ENCODE peak calls at places on chromosomes 3 and 15, in seven cellular contexts. B, E, Y, D, H, F and K are unnamed samples.

GRCh38 chr3:108089544-108089943 is 1.3 kb downstream of the CD47 start:
- DNase-seq in B (no peak), E (no peak), Y (no peak), D (no peak), H (peak; percentile 48), F (no peak), K (no peak)

GRCh38 chr3:135758961-135759360 is 206.6 kb upstream of the PPP2R3A start:
- DNase-seq in B (no peak), E (no peak), Y (no peak), D (no peak), H (no peak), F (no peak), K (no peak)

GRCh38 chr15:83853232-83853631 is 199.3 kb downstream of the ADAMTSL3 start:
- DNase-seq in B (no peak), E (no peak), Y (no peak), D (no peak), H (no peak), F (no peak), K (no peak)

GRCh38 chr3:86867990-86868389 is 123.0 kb downstream of the VGLL3 start:
- DNase-seq in B (no peak), E (no peak), Y (no peak), D (no peak), H (no peak), F (no peak), K (no peak)

GRCh38 chr3:31106912-31107311 is 212.5 kb upstream of the GADL1 start:
- DNase-seq in B (no peak), E (no peak), Y (no peak), D (no peak), H (no peak), F (no peak), K (no peak)

GRCh38 chr15:27692438-27692837 is 406.7 kb downstream of the OCA2 start:
- DNase-seq in B (no peak), E (no peak), Y (no peak), D (no peak), H (no peak), F (no peak), K (no peak)

GRCh38 chr3:15279671-15280402 is 52.5 kb downstream of the SH3BP5 start:
- DNase-seq in B (no peak), E (no peak), Y (no peak), D (no peak), H (no peak), F (no peak), K (no peak)

GRCh38 chr3:125322166-125322565 is 53.0 kb downstream of the ZNF148 start:
- DNase-seq in B (no peak), E (no peak), Y (no peak), D (peak; percentile 30), H (peak; percentile 96), F (no peak), K (peak; percentile 67)

GRCh38 chr3:123423026-123423425 is 25.9 kb downstream of the ADCY5 start:
- DNase-seq in B (peak; percentile 63), E (no peak), Y (no peak), D (no peak), H (peak; percentile 20), F (no peak), K (no peak)

GRCh38 chr3:188926141-188926540 is 245.6 kb upstream of the TPRG1 start:
- DNase-seq in B (no peak), E (no peak), Y (no peak), D (no peak), H (peak; percentile 29), F (no peak), K (no peak)

GRCh38 chr3:82978368-82978767 is 1216.9 kb upstream of the GBE1 start:
- DNase-seq in B (no peak), E (no peak), Y (no peak), D (no peak), H (no peak), F (no peak), K (no peak)

GRCh38 chr15:68603951-68604350 is 25.2 kb downstream of the CORO2B start:
- DNase-seq in B (no peak), E (no peak), Y (no peak), D (no peak), H (no peak), F (no peak), K (no peak)

GRCh38 chr15:65056868-65057548 is 10.8 kb downstream of the RASL12 start:
- DNase-seq in B (no peak), E (no peak), Y (no peak), D (peak; percentile 25), H (peak; percentile 93), F (no peak), K (peak; percentile 53)

GRCh38 chr15:73677146-73677607 is 7.0 kb upstream of the CD276 start:
- DNase-seq in B (peak; percentile 54), E (peak; percentile 86), Y (no peak), D (peak; percentile 49), H (peak; percentile 59), F (peak; percentile 29), K (peak; percentile 55)

GRCh38 chr15:78987891-78988360 is 43.1 kb upstream of the CTSH start:
- DNase-seq in B (no peak), E (no peak), Y (no peak), D (no peak), H (no peak), F (no peak), K (no peak)

GRCh38 chr3:123444023-123444422 is 4.9 kb downstream of the ADCY5 start:
- DNase-seq in B (no peak), E (no peak), Y (no peak), D (no peak), H (peak; percentile 22), F (no peak), K (no peak)

GRCh38 chr3:103410231-103410630 is 975.4 kb downstream of the ZPLD1 start:
- DNase-seq in B (no peak), E (no peak), Y (no peak), D (no peak), H (no peak), F (no peak), K (no peak)

GRCh38 chr3:193853511-193854219 is 260.7 kb downstream of the OPA1 start:
- DNase-seq in B (no peak), E (no peak), Y (no peak), D (no peak), H (no peak), F (no peak), K (no peak)

GRCh38 chr3:39132096-39133092 is 21.0 kb downstream of the CSRNP1 start:
- DNase-seq in B (no peak), E (no peak), Y (no peak), D (no peak), H (no peak), F (no peak), K (no peak)

GRCh38 chr15:77784361-77785292 is 151.9 kb upstream of the LINGO1 start:
- DNase-seq in B (no peak), E (no peak), Y (no peak), D (peak; percentile 29), H (peak; percentile 36), F (no peak), K (peak; percentile 22)

GRCh38 chr3:133441867-133442270 is 42.0 kb downstream of the BFSP2 start:
- DNase-seq in B (no peak), E (no peak), Y (no peak), D (no peak), H (no peak), F (no peak), K (no peak)

GRCh38 chr3:172687501-172687900 is 23.4 kb downstream of the NCEH1 start:
- DNase-seq in B (no peak), E (no peak), Y (no peak), D (no peak), H (no peak), F (no peak), K (no peak)

GRCh38 chr3:55518451-55518850 is 31.3 kb upstream of the WNT5A start:
- DNase-seq in B (no peak), E (no peak), Y (no peak), D (peak; percentile 15), H (peak; percentile 77), F (no peak), K (no peak)

GRCh38 chr15:95446854-95447253 is 883.6 kb upstream of the NR2F2 start:
- DNase-seq in B (no peak), E (no peak), Y (no peak), D (no peak), H (peak; percentile 14), F (no peak), K (no peak)

GRCh38 chr3:50270841-50271240 is 1.9 kb downstream of the SEMA3B start:
- DNase-seq in B (no peak), E (no peak), Y (no peak), D (no peak), H (no peak), F (no peak), K (no peak)

GRCh38 chr3:126618021-126618420 is 36.9 kb downstream of the TXNRD3 start:
- DNase-seq in B (no peak), E (no peak), Y (no peak), D (no peak), H (peak; percentile 47), F (no peak), K (no peak)

GRCh38 chr3:56351496-56351895 is 116.8 kb downstream of the ERC2 start:
- DNase-seq in B (no peak), E (no peak), Y (no peak), D (no peak), H (no peak), F (no peak), K (no peak)

GRCh38 chr3:51982838-51983577 is at the start of gene ACY1:
- DNase-seq in B (peak; percentile 92), E (peak; percentile 68), Y (peak; percentile 52), D (peak; percentile 90), H (peak; percentile 81), F (peak; percentile 35), K (peak; percentile 93)

GRCh38 chr3:167437428-167438139 is 36.3 kb downstream of the SERPINI2 start:
- DNase-seq in B (no peak), E (no peak), Y (no peak), D (no peak), H (no peak), F (no peak), K (no peak)

GRCh38 chr3:161274691-161275298 is 53.7 kb downstream of the NMD3 start:
- DNase-seq in B (no peak), E (peak; percentile 16), Y (no peak), D (no peak), H (peak; percentile 71), F (no peak), K (peak; percentile 31)

GRCh38 chr3:194766845-194767244 is 81.2 kb downstream of the FAM43A start:
- DNase-seq in B (no peak), E (no peak), Y (no peak), D (no peak), H (no peak), F (no peak), K (no peak)

GRCh38 chr3:185089343-185089742 is 63.5 kb downstream of the C3orf70 start:
- DNase-seq in B (no peak), E (no peak), Y (no peak), D (no peak), H (peak; percentile 22), F (no peak), K (no peak)

GRCh38 chr3:46558184-46559029 is 7.7 kb downstream of the LRRC2 start:
- DNase-seq in B (peak; percentile 92), E (peak; percentile 52), Y (peak; percentile 9), D (peak; percentile 68), H (peak; percentile 93), F (peak; percentile 52), K (peak; percentile 90)

GRCh38 chr15:45064386-45064785 is 41.4 kb downstream of the SORD start:
- DNase-seq in B (no peak), E (no peak), Y (no peak), D (no peak), H (peak; percentile 81), F (no peak), K (no peak)

GRCh38 chr3:105834768-105835167 is 34.0 kb downstream of the CBLB start:
- DNase-seq in B (no peak), E (no peak), Y (no peak), D (no peak), H (no peak), F (no peak), K (no peak)

GRCh38 chr3:141401584-141402475 is 33.5 kb downstream of the ZBTB38 start:
- DNase-seq in B (peak; percentile 61), E (peak; percentile 17), Y (peak; percentile 17), D (peak; percentile 41), H (peak; percentile 46), F (peak; percentile 26), K (peak; percentile 48)